ENCODE peak calls at places on chromosomes 11 and 22, in five cellular contexts. One of them, this sample, is unnamed.

GRCh38 chr22:23431337-23432072 is 148.6 kb downstream of the IGLL1 start:
- DNase-seq in stimulated activated CD8-positive, alpha-beta memory T cell treated with anti-CD3 and anti-CD28 coated beads, Interleukin-15, amount 100 ng/mL, for 4 hours: no peak
- DNase-seq in cardiac septum: no peak
- DNase-seq in GM10248: no peak
- DNase-seq in lung microvascular endothelial cell: no peak
- DNase-seq in this sample: peak; percentile 94

GRCh38 chr11:76107946-76108345 is 98.4 kb downstream of the WNT11 start:
- DNase-seq in stimulated activated CD8-positive, alpha-beta memory T cell treated with anti-CD3 and anti-CD28 coated beads, Interleukin-15, amount 100 ng/mL, for 4 hours: no peak
- DNase-seq in cardiac septum: no peak
- DNase-seq in GM10248: no peak
- DNase-seq in lung microvascular endothelial cell: no peak
- DNase-seq in this sample: no peak

GRCh38 chr11:33376331-33377099 is 119.3 kb downstream of the HIPK3 start:
- DNase-seq in stimulated activated CD8-positive, alpha-beta memory T cell treated with anti-CD3 and anti-CD28 coated beads, Interleukin-15, amount 100 ng/mL, for 4 hours: no peak
- DNase-seq in cardiac septum: no peak
- DNase-seq in GM10248: peak; percentile 41
- DNase-seq in lung microvascular endothelial cell: peak; percentile 39
- DNase-seq in this sample: no peak

GRCh38 chr22:33853200-33854097 is 66.8 kb downstream of the LARGE1 start:
- DNase-seq in stimulated activated CD8-positive, alpha-beta memory T cell treated with anti-CD3 and anti-CD28 coated beads, Interleukin-15, amount 100 ng/mL, for 4 hours: no peak
- DNase-seq in cardiac septum: peak; percentile 80
- DNase-seq in GM10248: peak; percentile 63
- DNase-seq in lung microvascular endothelial cell: peak; percentile 21
- DNase-seq in this sample: peak; percentile 89

GRCh38 chr11:70709596-70709995 is 311.3 kb downstream of the CTTN start:
- DNase-seq in stimulated activated CD8-positive, alpha-beta memory T cell treated with anti-CD3 and anti-CD28 coated beads, Interleukin-15, amount 100 ng/mL, for 4 hours: no peak
- DNase-seq in cardiac septum: no peak
- DNase-seq in GM10248: no peak
- DNase-seq in lung microvascular endothelial cell: no peak
- DNase-seq in this sample: no peak

GRCh38 chr11:117950320-117950719 is 21.1 kb upstream of the TMPRSS13 start:
- DNase-seq in stimulated activated CD8-positive, alpha-beta memory T cell treated with anti-CD3 and anti-CD28 coated beads, Interleukin-15, amount 100 ng/mL, for 4 hours: peak; percentile 56
- DNase-seq in cardiac septum: no peak
- DNase-seq in GM10248: peak; percentile 56
- DNase-seq in lung microvascular endothelial cell: no peak
- DNase-seq in this sample: peak; percentile 5

GRCh38 chr11:92443109-92443508 is 218.5 kb downstream of the FAT3 start:
- DNase-seq in stimulated activated CD8-positive, alpha-beta memory T cell treated with anti-CD3 and anti-CD28 coated beads, Interleukin-15, amount 100 ng/mL, for 4 hours: no peak
- DNase-seq in cardiac septum: no peak
- DNase-seq in GM10248: no peak
- DNase-seq in lung microvascular endothelial cell: no peak
- DNase-seq in this sample: no peak

GRCh38 chr11:34749666-34750659 is 129.1 kb downstream of the EHF start:
- DNase-seq in stimulated activated CD8-positive, alpha-beta memory T cell treated with anti-CD3 and anti-CD28 coated beads, Interleukin-15, amount 100 ng/mL, for 4 hours: no peak
- DNase-seq in cardiac septum: no peak
- DNase-seq in GM10248: no peak
- DNase-seq in lung microvascular endothelial cell: no peak
- DNase-seq in this sample: peak; percentile 95

GRCh38 chr11:35059040-35059439 is 79.9 kb upstream of the CD44 start:
- DNase-seq in stimulated activated CD8-positive, alpha-beta memory T cell treated with anti-CD3 and anti-CD28 coated beads, Interleukin-15, amount 100 ng/mL, for 4 hours: no peak
- DNase-seq in cardiac septum: no peak
- DNase-seq in GM10248: no peak
- DNase-seq in lung microvascular endothelial cell: no peak
- DNase-seq in this sample: no peak

GRCh38 chr11:47863189-47863892 is 15.2 kb upstream of the NUP160 start:
- DNase-seq in stimulated activated CD8-positive, alpha-beta memory T cell treated with anti-CD3 and anti-CD28 coated beads, Interleukin-15, amount 100 ng/mL, for 4 hours: no peak
- DNase-seq in cardiac septum: no peak
- DNase-seq in GM10248: no peak
- DNase-seq in lung microvascular endothelial cell: peak; percentile 62
- DNase-seq in this sample: peak; percentile 78

GRCh38 chr22:48474881-48475280 is 1352.8 kb downstream of the BRD1 start:
- DNase-seq in stimulated activated CD8-positive, alpha-beta memory T cell treated with anti-CD3 and anti-CD28 coated beads, Interleukin-15, amount 100 ng/mL, for 4 hours: no peak
- DNase-seq in cardiac septum: peak; percentile 27
- DNase-seq in GM10248: no peak
- DNase-seq in lung microvascular endothelial cell: no peak
- DNase-seq in this sample: no peak

GRCh38 chr11:10538924-10539323 is 2.1 kb downstream of the RNF141 start:
- DNase-seq in stimulated activated CD8-positive, alpha-beta memory T cell treated with anti-CD3 and anti-CD28 coated beads, Interleukin-15, amount 100 ng/mL, for 4 hours: no peak
- DNase-seq in cardiac septum: no peak
- DNase-seq in GM10248: no peak
- DNase-seq in lung microvascular endothelial cell: no peak
- DNase-seq in this sample: no peak

GRCh38 chr11:46382644-46383403 is 1.4 kb downstream of the MDK start:
- DNase-seq in stimulated activated CD8-positive, alpha-beta memory T cell treated with anti-CD3 and anti-CD28 coated beads, Interleukin-15, amount 100 ng/mL, for 4 hours: no peak
- DNase-seq in cardiac septum: no peak
- DNase-seq in GM10248: no peak
- DNase-seq in lung microvascular endothelial cell: peak; percentile 67
- DNase-seq in this sample: peak; percentile 66

GRCh38 chr11:57413681-57414080 is 13.2 kb downstream of the SLC43A3 start:
- DNase-seq in stimulated activated CD8-positive, alpha-beta memory T cell treated with anti-CD3 and anti-CD28 coated beads, Interleukin-15, amount 100 ng/mL, for 4 hours: no peak
- DNase-seq in cardiac septum: peak; percentile 64
- DNase-seq in GM10248: no peak
- DNase-seq in lung microvascular endothelial cell: no peak
- DNase-seq in this sample: no peak

GRCh38 chr11:13462311-13462927 is 603 bp downstream of the BTBD10 start:
- DNase-seq in stimulated activated CD8-positive, alpha-beta memory T cell treated with anti-CD3 and anti-CD28 coated beads, Interleukin-15, amount 100 ng/mL, for 4 hours: peak; percentile 1
- DNase-seq in cardiac septum: peak; percentile 87
- DNase-seq in GM10248: peak; percentile 45
- DNase-seq in lung microvascular endothelial cell: peak; percentile 50
- DNase-seq in this sample: no peak

GRCh38 chr22:43413826-43414225 is 2.0 kb downstream of the MPPED1 start:
- DNase-seq in stimulated activated CD8-positive, alpha-beta memory T cell treated with anti-CD3 and anti-CD28 coated beads, Interleukin-15, amount 100 ng/mL, for 4 hours: no peak
- DNase-seq in cardiac septum: no peak
- DNase-seq in GM10248: no peak
- DNase-seq in lung microvascular endothelial cell: no peak
- DNase-seq in this sample: no peak

GRCh38 chr11:95363710-95364109 is 132.7 kb upstream of the SESN3 start:
- DNase-seq in stimulated activated CD8-positive, alpha-beta memory T cell treated with anti-CD3 and anti-CD28 coated beads, Interleukin-15, amount 100 ng/mL, for 4 hours: no peak
- DNase-seq in cardiac septum: no peak
- DNase-seq in GM10248: no peak
- DNase-seq in lung microvascular endothelial cell: no peak
- DNase-seq in this sample: no peak

GRCh38 chr11:108235633-108236032 is 12.8 kb downstream of the ATM start:
- DNase-seq in stimulated activated CD8-positive, alpha-beta memory T cell treated with anti-CD3 and anti-CD28 coated beads, Interleukin-15, amount 100 ng/mL, for 4 hours: no peak
- DNase-seq in cardiac septum: no peak
- DNase-seq in GM10248: no peak
- DNase-seq in lung microvascular endothelial cell: no peak
- DNase-seq in this sample: no peak

GRCh38 chr11:110984147-110984546 is 261.4 kb upstream of the POU2AF2 start:
- DNase-seq in stimulated activated CD8-positive, alpha-beta memory T cell treated with anti-CD3 and anti-CD28 coated beads, Interleukin-15, amount 100 ng/mL, for 4 hours: no peak
- DNase-seq in cardiac septum: no peak
- DNase-seq in GM10248: no peak
- DNase-seq in lung microvascular endothelial cell: peak; percentile 11
- DNase-seq in this sample: peak; percentile 92

GRCh38 chr11:10349806-10350205 is 44.9 kb downstream of the ADM start:
- DNase-seq in stimulated activated CD8-positive, alpha-beta memory T cell treated with anti-CD3 and anti-CD28 coated beads, Interleukin-15, amount 100 ng/mL, for 4 hours: no peak
- DNase-seq in cardiac septum: no peak
- DNase-seq in GM10248: no peak
- DNase-seq in lung microvascular endothelial cell: no peak
- DNase-seq in this sample: no peak

GRCh38 chr11:128208329-128209220 is 378.8 kb downstream of the ETS1 start:
- DNase-seq in stimulated activated CD8-positive, alpha-beta memory T cell treated with anti-CD3 and anti-CD28 coated beads, Interleukin-15, amount 100 ng/mL, for 4 hours: no peak
- DNase-seq in cardiac septum: no peak
- DNase-seq in GM10248: no peak
- DNase-seq in lung microvascular endothelial cell: peak; percentile 97
- DNase-seq in this sample: peak; percentile 92

GRCh38 chr22:49153921-49154320 is 673.8 kb downstream of the BRD1 start:
- DNase-seq in stimulated activated CD8-positive, alpha-beta memory T cell treated with anti-CD3 and anti-CD28 coated beads, Interleukin-15, amount 100 ng/mL, for 4 hours: no peak
- DNase-seq in cardiac septum: peak; percentile 55
- DNase-seq in GM10248: no peak
- DNase-seq in lung microvascular endothelial cell: no peak
- DNase-seq in this sample: no peak

This sample was measured in choroid plexus epithelial cell.